ENCODE peak calls at places on chromosome 22, in four cellular contexts. Y is OCI-LY7, K is SK-N-SH, F is HCT116. B is an unnamed sample.

GRCh38 chr22:40703174-40703573 is 23.9 kb downstream of the MCHR1 start:
- DNase-seq in Y (no peak), K (no peak), F (no peak), B (no peak)

GRCh38 chr22:42967933-42968332 is 47.0 kb downstream of the PACSIN2 start:
- DNase-seq in Y (no peak), K (no peak), F (no peak), B (peak; percentile 79)

GRCh38 chr22:31540966-31541365 is 44.6 kb downstream of the SFI1 start:
- DNase-seq in Y (no peak), K (no peak), F (no peak), B (no peak)

GRCh38 chr22:45597460-45598192 is 74.0 kb upstream of the ATXN10 start:
- DNase-seq in Y (no peak), K (peak; percentile 60), F (no peak), B (no peak)

GRCh38 chr22:28103596-28103995 is 184.5 kb upstream of the PITPNB start:
- DNase-seq in Y (no peak), K (no peak), F (no peak), B (peak; percentile 14)

GRCh38 chr22:25030636-25031035 is 78.1 kb downstream of the KIAA1671 start:
- DNase-seq in Y (no peak), K (no peak), F (no peak), B (peak; percentile 20)

GRCh38 chr22:37732699-37733607 is 36.1 kb downstream of the TRIOBP start:
- DNase-seq in Y (no peak), K (no peak), F (no peak), B (no peak)

GRCh38 chr22:35641494-35642120 is 6.6 kb upstream of the APOL6 start:
- DNase-seq in Y (no peak), K (no peak), F (no peak), B (no peak)

GRCh38 chr22:30324008-30324730 is 2.6 kb downstream of the TBC1D10A start:
- DNase-seq in Y (no peak), K (no peak), F (no peak), B (peak; percentile 77)
- TF ChIP-seq EZH2phosphoT487 in Y (no peak), K (no peak), F (no peak), B (no peak)

GRCh38 chr22:39242389-39242808 is 2.4 kb downstream of the PDGFB start:
- DNase-seq in Y (no peak), K (peak; percentile 62), F (no peak), B (no peak)

GRCh38 chr22:39242809-39243442 is 1.9 kb downstream of the PDGFB start:
- DNase-seq in Y (no peak), K (no peak), F (no peak), B (no peak)

GRCh38 chr22:39240841-39241631 is 3.7 kb downstream of the PDGFB start:
- DNase-seq in Y (no peak), K (no peak), F (peak; percentile 64), B (peak; percentile 58)

GRCh38 chr22:39243443-39244072 is 1.2 kb downstream of the PDGFB start:
- DNase-seq in Y (no peak), K (no peak), F (no peak), B (no peak)

GRCh38 chr22:39241632-39242388 is 3.0 kb downstream of the PDGFB start:
- DNase-seq in Y (no peak), K (no peak), F (no peak), B (peak; percentile 21)
- TF ChIP-seq EZH2phosphoT487 in Y (no peak), K (no peak), F (no peak), B (no peak)

GRCh38 chr22:20095521-20095920 is 15.5 kb downstream of the DGCR8 start:
- DNase-seq in Y (no peak), K (no peak), F (no peak), B (no peak)

GRCh38 chr22:20092477-20092854 is 12.4 kb downstream of the DGCR8 start:
- DNase-seq in Y (no peak), K (no peak), F (no peak), B (no peak)

GRCh38 chr22:20091690-20092476 is 11.8 kb downstream of the DGCR8 start:
- DNase-seq in Y (no peak), K (no peak), F (no peak), B (no peak)

GRCh38 chr22:20094158-20094807 is 14.2 kb downstream of the DGCR8 start:
- DNase-seq in Y (no peak), K (no peak), F (no peak), B (no peak)

DNA sequence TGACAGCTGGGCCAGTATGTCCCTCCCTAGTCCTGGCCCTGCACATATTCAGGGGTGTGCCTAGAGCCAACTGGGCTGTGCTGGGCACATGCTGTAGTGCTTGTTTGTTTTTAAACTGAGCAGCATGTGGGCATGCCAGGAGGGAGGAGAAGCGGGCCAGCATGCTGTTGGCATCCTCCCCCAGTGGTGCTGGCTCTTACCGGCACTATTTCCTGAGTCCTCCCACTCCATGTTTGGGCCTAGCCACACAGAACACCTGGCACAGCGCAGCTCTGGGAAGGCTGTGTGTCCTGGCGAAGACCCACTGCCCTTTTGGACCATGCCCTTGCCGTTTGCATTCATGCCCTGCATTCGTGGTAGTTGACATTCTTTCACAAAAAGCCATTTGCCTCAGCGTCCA is 13.4 kb downstream of the DGCR8 start:
- DNase-seq in Y (no peak), K (no peak), F (no peak), B (no peak)
- TF ChIP-seq EZH2phosphoT487 in Y (no peak), K (no peak), F (no peak), B (no peak)

GRCh38 chr22:23705358-23705757 is 14.5 kb downstream of the RGL4 start:
- DNase-seq in Y (no peak), K (no peak), F (no peak), B (no peak)

GRCh38 chr22:23709107-23709506 is 18.3 kb downstream of the RGL4 start:
- DNase-seq in Y (no peak), K (no peak), F (no peak), B (peak; percentile 63)

GRCh38 chr22:23704829-23705228 is 14.0 kb downstream of the RGL4 start:
- DNase-seq in Y (no peak), K (no peak), F (no peak), B (no peak)

GRCh38 chr22:23712256-23712655 is 21.4 kb downstream of the RGL4 start:
- DNase-seq in Y (no peak), K (no peak), F (no peak), B (no peak)

DNA sequence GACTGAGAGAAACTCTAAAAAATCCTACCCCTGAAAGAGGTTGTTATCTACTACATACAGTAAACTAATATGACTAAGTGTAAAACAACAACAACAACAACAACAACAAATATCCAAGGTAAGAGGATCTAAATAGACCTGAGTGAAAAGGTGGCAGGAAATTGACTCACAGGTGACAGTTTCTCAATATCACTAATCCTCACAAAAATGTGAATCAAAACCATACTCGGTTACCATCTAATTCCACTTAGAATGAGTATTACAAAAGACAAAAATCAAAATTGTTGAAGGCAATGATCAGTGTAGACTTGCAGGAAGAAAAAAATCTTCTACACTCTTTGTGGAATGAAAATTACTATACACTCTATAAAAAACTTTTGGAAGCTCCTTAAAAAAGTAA is 17.5 kb downstream of the RGL4 start:
- DNase-seq in Y (no peak), K (no peak), F (no peak), B (no peak)
- TF ChIP-seq EZH2phosphoT487 in Y (no peak), K (no peak), F (no peak), B (no peak)

GRCh38 chr22:49392247-49392646 is 435.4 kb downstream of the BRD1 start:
- DNase-seq in Y (no peak), K (no peak), F (no peak), B (no peak)
- TF ChIP-seq EZH2phosphoT487 in Y (no peak), K (no peak), F (no peak), B (no peak)

DNA sequence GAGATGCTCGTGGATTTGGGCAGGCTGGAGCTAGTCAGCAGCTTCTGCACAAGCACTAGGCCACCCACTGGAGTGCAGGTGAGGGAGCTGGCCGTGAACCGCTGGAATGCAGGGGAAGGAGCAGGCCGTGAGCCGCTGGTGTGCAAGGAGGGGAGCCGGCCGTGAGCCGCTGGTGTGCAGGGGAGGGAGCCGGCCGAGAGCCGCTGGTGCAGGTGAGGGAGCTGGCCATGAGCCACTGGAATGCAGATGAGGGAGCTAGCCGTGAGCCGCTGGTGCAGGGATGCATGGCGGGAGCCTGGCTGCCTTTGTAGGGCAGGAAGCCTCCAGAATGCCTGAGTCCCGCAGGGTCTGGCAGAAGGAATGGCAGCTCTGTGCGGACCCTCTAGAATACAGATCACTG is 4220.0 kb upstream of the OR11H1 start:
- DNase-seq in Y (no peak), K (no peak), F (no peak), B (no peak)
- TF ChIP-seq EZH2phosphoT487 in Y (no peak), K (no peak), F (no peak), B (no peak)

GRCh38 chr22:32803020-32803758 is 1.7 kb downstream of the TIMP3 start:
- DNase-seq in Y (no peak), K (no peak), F (no peak), B (peak; percentile 89)

GRCh38 chr22:32802291-32802826 is 854 bp downstream of the TIMP3 start:
- DNase-seq in Y (no peak), K (no peak), F (no peak), B (peak; percentile 59)

GRCh38 chr22:32801001-32801435 is 487 bp upstream of the TIMP3 start:
- DNase-seq in Y (no peak), K (no peak), F (no peak), B (peak; percentile 48)

GRCh38 chr22:32800158-32800557 is 1.3 kb upstream of the TIMP3 start:
- DNase-seq in Y (no peak), K (no peak), F (no peak), B (peak; percentile 51)

GRCh38 chr22:32801436-32802290 is at the start of gene TIMP3:
- DNase-seq in Y (no peak), K (peak; percentile 95), F (no peak), B (peak; percentile 93)
- TF ChIP-seq EZH2phosphoT487 in Y (no peak), K (no peak), F (no peak), B (no peak)